ENCODE peak calls at places on chromosomes 12 and 14, in five cellular contexts. One of them, this sample, is unnamed. For H3K27me3, the result is how much of the 10 kb centered on the place peaks cover.

GRCh38 chr14:63492391-63492790 is 50.8 kb downstream of the PPP2R5E start:
- DNase-seq in AG04450: no peak
- DNase-seq in transverse colon: no peak
- DNase-seq in psoas muscle: no peak
- DNase-seq in stomach: no peak
- DNase-seq in this sample: peak

GRCh38 chr12:69059465-69060457 is 126.8 kb upstream of the CPM start:
- DNase-seq in AG04450: peak
- DNase-seq in transverse colon: no peak
- DNase-seq in psoas muscle: no peak
- DNase-seq in stomach: no peak
- DNase-seq in this sample: peak

GRCh38 chr14:62308927-62309326 is 546.7 kb downstream of the SNAPC1 start:
- DNase-seq in AG04450: no peak
- DNase-seq in transverse colon: no peak
- DNase-seq in psoas muscle: no peak
- DNase-seq in stomach: no peak
- DNase-seq in this sample: no peak

GRCh38 chr12:27400856-27401255 is 45.7 kb upstream of the SMCO2 start:
- DNase-seq in AG04450: no peak
- DNase-seq in transverse colon: no peak
- DNase-seq in psoas muscle: no peak
- DNase-seq in stomach: no peak
- DNase-seq in this sample: no peak

GRCh38 chr12:25151476-25151875 is 43.5 kb downstream of the DNAI7 start:
- DNase-seq in AG04450: peak
- DNase-seq in transverse colon: peak
- DNase-seq in psoas muscle: no peak
- DNase-seq in stomach: peak
- DNase-seq in this sample: peak

GRCh38 chr14:92867246-92867925 is 55.6 kb upstream of the CHGA start:
- DNase-seq in AG04450: no peak
- DNase-seq in transverse colon: no peak
- DNase-seq in psoas muscle: no peak
- DNase-seq in stomach: no peak
- DNase-seq in this sample: no peak

GRCh38 chr12:10160659-10161386 is 11.1 kb downstream of the OLR1 start:
- DNase-seq in AG04450: no peak
- DNase-seq in transverse colon: no peak
- DNase-seq in psoas muscle: no peak
- DNase-seq in stomach: no peak
- DNase-seq in this sample: no peak

GRCh38 chr12:31267966-31268365 is 58.0 kb downstream of the SINHCAF start:
- DNase-seq in AG04450: no peak
- DNase-seq in transverse colon: no peak
- DNase-seq in psoas muscle: no peak
- DNase-seq in stomach: no peak
- DNase-seq in this sample: peak

GRCh38 chr12:93847517-93848452 is 170.6 kb downstream of the CRADD start:
- DNase-seq in AG04450: no peak
- DNase-seq in transverse colon: no peak
- DNase-seq in psoas muscle: no peak
- DNase-seq in stomach: no peak
- DNase-seq in this sample: no peak

GRCh38 chr14:65186951-65187350 is 84.6 kb upstream of the MAX start:
- DNase-seq in AG04450: no peak
- DNase-seq in transverse colon: no peak
- DNase-seq in psoas muscle: no peak
- DNase-seq in stomach: no peak
- DNase-seq in this sample: no peak

GRCh38 chr12:43099691-43100163 is 452.3 kb downstream of the ADAMTS20 start:
- DNase-seq in AG04450: no peak
- DNase-seq in transverse colon: no peak
- DNase-seq in psoas muscle: no peak
- DNase-seq in stomach: no peak
- DNase-seq in this sample: no peak

GRCh38 chr12:1949771-1950470 is 31.5 kb upstream of the CACNA2D4 start:
- DNase-seq in AG04450: no peak
- DNase-seq in transverse colon: no peak
- DNase-seq in psoas muscle: no peak
- DNase-seq in stomach: no peak
- DNase-seq in this sample: no peak

GRCh38 chr12:10521555-10521954 is 15.9 kb downstream of the EIF2S3B start:
- DNase-seq in AG04450: no peak
- DNase-seq in transverse colon: no peak
- DNase-seq in psoas muscle: no peak
- DNase-seq in stomach: no peak
- DNase-seq in this sample: no peak

GRCh38 chr12:93583993-93584392 is 11.5 kb downstream of the SOCS2 start:
- DNase-seq in AG04450: no peak
- DNase-seq in transverse colon: no peak
- DNase-seq in psoas muscle: no peak
- DNase-seq in stomach: no peak
- DNase-seq in this sample: no peak

GRCh38 chr12:123808167-123808566 is 46.1 kb downstream of the DNAH10 start:
- DNase-seq in AG04450: no peak
- DNase-seq in transverse colon: no peak
- DNase-seq in psoas muscle: no peak
- DNase-seq in stomach: no peak
- DNase-seq in this sample: peak

GRCh38 chr12:84757978-84758377 is 154.6 kb downstream of the SLC6A15 start:
- DNase-seq in AG04450: no peak
- DNase-seq in transverse colon: no peak
- DNase-seq in psoas muscle: no peak
- DNase-seq in stomach: no peak
- DNase-seq in this sample: peak

DNA sequence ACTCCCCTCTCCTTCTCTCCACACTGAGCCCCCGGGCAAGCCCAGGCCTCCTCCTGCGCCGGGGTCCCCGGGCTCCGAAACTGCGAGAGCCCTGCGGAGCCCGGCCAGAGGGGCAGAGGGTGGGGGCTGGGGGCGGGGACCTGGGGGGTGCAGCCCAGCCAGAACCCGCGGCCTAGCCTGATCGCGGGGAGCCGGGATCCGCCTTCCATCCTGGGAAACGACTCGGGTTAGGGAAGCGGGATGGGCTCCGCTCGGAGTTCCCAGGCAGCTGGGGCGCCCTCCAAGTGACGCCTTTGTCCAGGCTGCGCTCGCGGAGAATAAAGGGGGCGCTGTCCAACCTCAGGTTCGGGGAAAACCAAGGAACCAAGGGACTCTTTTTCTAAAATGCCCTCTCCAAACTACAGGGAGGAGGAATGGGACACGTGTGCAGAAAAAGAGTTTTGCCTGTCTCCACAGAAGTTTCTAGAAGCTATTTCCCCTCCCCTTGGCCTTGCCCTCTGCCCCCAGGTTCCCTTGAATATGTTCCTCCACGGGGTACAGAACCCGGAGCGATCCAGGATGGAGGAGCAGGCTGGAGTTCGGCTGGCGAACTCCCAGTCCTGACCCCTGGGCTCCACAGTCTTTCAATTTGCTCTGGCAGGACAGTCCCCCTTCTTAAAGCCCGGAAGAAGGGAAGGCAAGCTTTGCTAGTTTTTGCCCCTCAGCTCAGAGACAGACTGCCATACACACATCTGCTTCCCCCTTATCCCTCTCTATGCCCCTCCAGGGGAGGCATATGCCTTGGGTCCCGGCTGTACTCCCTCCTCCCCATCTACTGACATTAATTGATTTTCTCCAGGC is 13.9 kb downstream of the NKX2-1 start:
- DNase-seq in AG04450: no peak
- DNase-seq in transverse colon: no peak
- DNase-seq in psoas muscle: no peak
- DNase-seq in stomach: no peak
- DNase-seq in this sample: peak
- H3K27me3 ChIP-seq in AG04450: half or more
- H3K27me3 ChIP-seq in transverse colon: half or more
- H3K27me3 ChIP-seq in psoas muscle: half or more
- H3K27me3 ChIP-seq in stomach: under half
- H3K27me3 ChIP-seq in this sample: half or more

DNA sequence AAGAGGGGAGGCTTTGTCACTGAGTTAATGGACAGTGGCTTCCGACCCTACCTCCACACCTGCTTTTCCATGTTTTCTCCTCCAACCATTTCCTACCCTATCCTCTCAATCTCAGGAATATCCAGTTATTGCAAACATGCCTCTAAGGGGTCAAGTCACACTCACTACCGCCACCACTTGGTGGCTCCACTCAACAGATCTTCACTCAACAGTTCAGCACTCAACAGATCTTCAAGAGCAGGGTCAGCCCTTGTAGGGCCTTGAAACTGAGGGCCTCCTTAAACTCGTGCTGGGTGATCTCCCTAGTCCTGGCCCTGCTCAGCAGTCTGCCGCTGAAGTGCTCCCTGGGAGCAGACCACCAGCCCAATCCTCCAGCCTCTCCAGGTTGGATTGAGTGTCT is 14.2 kb downstream of the ZNF641 start:
- DNase-seq in AG04450: no peak
- DNase-seq in transverse colon: no peak
- DNase-seq in psoas muscle: no peak
- DNase-seq in stomach: no peak
- DNase-seq in this sample: no peak
- TF ChIP-seq CTCF in AG04450: no peak
- TF ChIP-seq CTCF in transverse colon: no peak
- TF ChIP-seq CTCF in psoas muscle: no peak
- TF ChIP-seq CTCF in stomach: no peak
- TF ChIP-seq CTCF in this sample: peak

GRCh38 chr12:52839706-52840105 is 5.6 kb upstream of the KRT79 start:
- DNase-seq in AG04450: no peak
- DNase-seq in transverse colon: no peak
- DNase-seq in psoas muscle: no peak
- DNase-seq in stomach: no peak
- DNase-seq in this sample: no peak
- H3K27me3 ChIP-seq in AG04450: under half
- H3K27me3 ChIP-seq in transverse colon: under half
- H3K27me3 ChIP-seq in psoas muscle: under half
- H3K27me3 ChIP-seq in stomach: under half
- H3K27me3 ChIP-seq in this sample: under half

GRCh38 chr12:52023976-52024688 is 17.4 kb downstream of the TAMALIN start:
- DNase-seq in AG04450: no peak
- DNase-seq in transverse colon: no peak
- DNase-seq in psoas muscle: no peak
- DNase-seq in stomach: no peak
- DNase-seq in this sample: no peak
- TF ChIP-seq CTCF in AG04450: no peak
- TF ChIP-seq CTCF in transverse colon: no peak
- TF ChIP-seq CTCF in psoas muscle: no peak
- TF ChIP-seq CTCF in stomach: no peak
- TF ChIP-seq CTCF in this sample: peak